ENCODE peak calls at places on chromosomes 2 and 18, in six cellular contexts. One of them, this sample, is unnamed.

GRCh38 chr2:65076345-65076710 is 20.1 kb downstream of the CEP68 start:
- DNase-seq in NCI-H1092 treated with DMSO at 0.1 percent for 48 hours: no peak
- DNase-seq in WERI-Rb-1: no peak
- DNase-seq in ovary: no peak
- DNase-seq in occipital lobe: no peak
- DNase-seq in activated CD4-positive, CD25-positive, alpha-beta regulatory T cell: no peak
- DNase-seq in this sample: no peak

GRCh38 chr18:68667121-68667520 is 47.8 kb downstream of the TMX3 start:
- DNase-seq in NCI-H1092 treated with DMSO at 0.1 percent for 48 hours: no peak
- DNase-seq in WERI-Rb-1: no peak
- DNase-seq in ovary: no peak
- DNase-seq in occipital lobe: no peak
- DNase-seq in activated CD4-positive, CD25-positive, alpha-beta regulatory T cell: no peak
- DNase-seq in this sample: no peak

GRCh38 chr2:149488719-149489440 is 98.7 kb downstream of the MMADHC start:
- DNase-seq in NCI-H1092 treated with DMSO at 0.1 percent for 48 hours: no peak
- DNase-seq in WERI-Rb-1: no peak
- DNase-seq in ovary: no peak
- DNase-seq in occipital lobe: no peak
- DNase-seq in activated CD4-positive, CD25-positive, alpha-beta regulatory T cell: no peak
- DNase-seq in this sample: no peak

GRCh38 chr2:162888641-162889040 is 50.1 kb upstream of the KCNH7 start:
- DNase-seq in NCI-H1092 treated with DMSO at 0.1 percent for 48 hours: peak; percentile 24
- DNase-seq in WERI-Rb-1: no peak
- DNase-seq in ovary: no peak
- DNase-seq in occipital lobe: no peak
- DNase-seq in activated CD4-positive, CD25-positive, alpha-beta regulatory T cell: no peak
- DNase-seq in this sample: no peak

GRCh38 chr2:54084600-54084999 is 30.8 kb upstream of the ACYP2 start:
- DNase-seq in NCI-H1092 treated with DMSO at 0.1 percent for 48 hours: peak; percentile 7
- DNase-seq in WERI-Rb-1: peak; percentile 31
- DNase-seq in ovary: no peak
- DNase-seq in occipital lobe: no peak
- DNase-seq in activated CD4-positive, CD25-positive, alpha-beta regulatory T cell: no peak
- DNase-seq in this sample: peak; percentile 26

GRCh38 chr2:100675855-100676254 is 113.1 kb downstream of the PDCL3 start:
- DNase-seq in NCI-H1092 treated with DMSO at 0.1 percent for 48 hours: no peak
- DNase-seq in WERI-Rb-1: no peak
- DNase-seq in ovary: no peak
- DNase-seq in occipital lobe: no peak
- DNase-seq in activated CD4-positive, CD25-positive, alpha-beta regulatory T cell: no peak
- DNase-seq in this sample: no peak

GRCh38 chr18:13301691-13302469 is 83.3 kb downstream of the LDLRAD4 start:
- DNase-seq in NCI-H1092 treated with DMSO at 0.1 percent for 48 hours: no peak
- DNase-seq in WERI-Rb-1: no peak
- DNase-seq in ovary: no peak
- DNase-seq in occipital lobe: peak; percentile 27
- DNase-seq in activated CD4-positive, CD25-positive, alpha-beta regulatory T cell: no peak
- DNase-seq in this sample: peak; percentile 15

GRCh38 chr2:232340171-232340935 is 38.2 kb upstream of the ALPP start:
- DNase-seq in NCI-H1092 treated with DMSO at 0.1 percent for 48 hours: no peak
- DNase-seq in WERI-Rb-1: no peak
- DNase-seq in ovary: peak; percentile 8
- DNase-seq in occipital lobe: no peak
- DNase-seq in activated CD4-positive, CD25-positive, alpha-beta regulatory T cell: no peak
- DNase-seq in this sample: no peak

GRCh38 chr18:9578306-9578705 is 36.1 kb downstream of the PPP4R1 start:
- DNase-seq in NCI-H1092 treated with DMSO at 0.1 percent for 48 hours: no peak
- DNase-seq in WERI-Rb-1: no peak
- DNase-seq in ovary: no peak
- DNase-seq in occipital lobe: no peak
- DNase-seq in activated CD4-positive, CD25-positive, alpha-beta regulatory T cell: no peak
- DNase-seq in this sample: no peak

GRCh38 chr2:196737046-196737445 is 62.4 kb downstream of the GTF3C3 start:
- DNase-seq in NCI-H1092 treated with DMSO at 0.1 percent for 48 hours: no peak
- DNase-seq in WERI-Rb-1: no peak
- DNase-seq in ovary: no peak
- DNase-seq in occipital lobe: no peak
- DNase-seq in activated CD4-positive, CD25-positive, alpha-beta regulatory T cell: no peak
- DNase-seq in this sample: no peak

GRCh38 chr2:127541849-127542630 is 6.6 kb downstream of the MYO7B start:
- DNase-seq in NCI-H1092 treated with DMSO at 0.1 percent for 48 hours: peak; percentile 0
- DNase-seq in WERI-Rb-1: peak; percentile 69
- DNase-seq in ovary: no peak
- DNase-seq in occipital lobe: no peak
- DNase-seq in activated CD4-positive, CD25-positive, alpha-beta regulatory T cell: no peak
- DNase-seq in this sample: no peak

GRCh38 chr2:55415300-55415699 is 4.4 kb downstream of the CCDC88A start:
- DNase-seq in NCI-H1092 treated with DMSO at 0.1 percent for 48 hours: no peak
- DNase-seq in WERI-Rb-1: no peak
- DNase-seq in ovary: no peak
- DNase-seq in occipital lobe: no peak
- DNase-seq in activated CD4-positive, CD25-positive, alpha-beta regulatory T cell: no peak
- DNase-seq in this sample: no peak

GRCh38 chr2:37871453-37872191 is 53.5 kb upstream of the RMDN2 start:
- DNase-seq in NCI-H1092 treated with DMSO at 0.1 percent for 48 hours: no peak
- DNase-seq in WERI-Rb-1: no peak
- DNase-seq in ovary: no peak
- DNase-seq in occipital lobe: no peak
- DNase-seq in activated CD4-positive, CD25-positive, alpha-beta regulatory T cell: no peak
- DNase-seq in this sample: no peak

GRCh38 chr2:236673823-236674185 is 104.2 kb downstream of the ACKR3 start:
- DNase-seq in NCI-H1092 treated with DMSO at 0.1 percent for 48 hours: no peak
- DNase-seq in WERI-Rb-1: no peak
- DNase-seq in ovary: no peak
- DNase-seq in occipital lobe: no peak
- DNase-seq in activated CD4-positive, CD25-positive, alpha-beta regulatory T cell: no peak
- DNase-seq in this sample: no peak

GRCh38 chr2:241950878-241951331 is 81.4 kb downstream of the RTP5 start:
- DNase-seq in NCI-H1092 treated with DMSO at 0.1 percent for 48 hours: peak; percentile 31
- DNase-seq in WERI-Rb-1: peak; percentile 84
- DNase-seq in ovary: peak; percentile 85
- DNase-seq in occipital lobe: peak; percentile 34
- DNase-seq in activated CD4-positive, CD25-positive, alpha-beta regulatory T cell: peak; percentile 22
- DNase-seq in this sample: peak; percentile 67